ENCODE peak calls at places on chromosomes 5 and 9, in four cellular contexts. One of them, this sample, is unnamed.

GRCh38 chr5:74205745-74206570 is 434.6 kb downstream of the ENC1 start:
- DNase-seq in fibroblast of mammary gland: no peak
- DNase-seq in PC-9: no peak
- DNase-seq in cardiac muscle cell: peak
- DNase-seq in this sample: no peak

GRCh38 chr5:35003018-35003957 is 44.5 kb downstream of the AGXT2 start:
- DNase-seq in fibroblast of mammary gland: peak
- DNase-seq in PC-9: peak
- DNase-seq in cardiac muscle cell: peak
- DNase-seq in this sample: no peak

GRCh38 chr5:14405267-14405666 is 176.3 kb upstream of the OTULINL start:
- DNase-seq in fibroblast of mammary gland: no peak
- DNase-seq in PC-9: no peak
- DNase-seq in cardiac muscle cell: no peak
- DNase-seq in this sample: no peak

GRCh38 chr5:128965011-128965637 is at the start of gene SLC27A6:
- DNase-seq in fibroblast of mammary gland: peak
- DNase-seq in PC-9: no peak
- DNase-seq in cardiac muscle cell: peak
- DNase-seq in this sample: no peak

GRCh38 chr5:10768304-10768899 is 7.4 kb upstream of the DAP start:
- DNase-seq in fibroblast of mammary gland: no peak
- DNase-seq in PC-9: peak
- DNase-seq in cardiac muscle cell: no peak
- DNase-seq in this sample: no peak

GRCh38 chr9:134365791-134366222 is 39.6 kb downstream of the RXRA start:
- DNase-seq in fibroblast of mammary gland: peak
- DNase-seq in PC-9: no peak
- DNase-seq in cardiac muscle cell: peak
- DNase-seq in this sample: no peak

GRCh38 chr5:59661939-59662615 is 231.4 kb downstream of the PDE4D start:
- DNase-seq in fibroblast of mammary gland: no peak
- DNase-seq in PC-9: no peak
- DNase-seq in cardiac muscle cell: peak
- DNase-seq in this sample: no peak

GRCh38 chr9:22039258-22039657 is 30.2 kb upstream of the CDKN2B start:
- DNase-seq in fibroblast of mammary gland: peak
- DNase-seq in PC-9: no peak
- DNase-seq in cardiac muscle cell: peak
- DNase-seq in this sample: no peak

GRCh38 chr5:172758077-172758835 is 12.7 kb downstream of the DUSP1 start:
- DNase-seq in fibroblast of mammary gland: peak
- DNase-seq in PC-9: peak
- DNase-seq in cardiac muscle cell: peak
- DNase-seq in this sample: peak

GRCh38 chr5:179195561-179196419 is 135.6 kb downstream of the ZNF354C start:
- DNase-seq in fibroblast of mammary gland: no peak
- DNase-seq in PC-9: no peak
- DNase-seq in cardiac muscle cell: no peak
- DNase-seq in this sample: no peak

GRCh38 chr9:113707953-113708695 is 168.0 kb upstream of the ZNF618 start:
- DNase-seq in fibroblast of mammary gland: no peak
- DNase-seq in PC-9: no peak
- DNase-seq in cardiac muscle cell: no peak
- DNase-seq in this sample: no peak

GRCh38 chr5:98455660-98456059 is 317.8 kb upstream of the RGMB start:
- DNase-seq in fibroblast of mammary gland: peak
- DNase-seq in PC-9: no peak
- DNase-seq in cardiac muscle cell: peak
- DNase-seq in this sample: no peak

This sample was measured in ascending aorta.